ENCODE peak calls at places on chromosomes 6 and 20, in eight cellular contexts. F is NCI-H1105; L is H9; D is D341Med; O is SJCRH30; Q is activated T-cell treated with anti-CD3 and anti-CD28 coated beads, Interleukin-2, amount 50 U/mL, for 4 hours; Y is GOT3; S is effector CD4-positive, alpha-beta T cell. N is an unnamed sample.

GRCh38 chr6:42404494-42404893 is 47.2 kb downstream of the TRERF1 start:
- DNase-seq in D (no peak), L (peak), F (no peak), O (no peak), S (no peak), Q (peak), Y (no peak), N (peak)

GRCh38 chr6:15303162-15303919 is 57.5 kb downstream of the JARID2 start:
- DNase-seq in Y (no peak), L (no peak), S (no peak), D (no peak), O (no peak), F (no peak), Q (no peak), N (no peak)

GRCh38 chr6:9593566-9593965 is 821.3 kb downstream of the TFAP2A start:
- DNase-seq in Y (no peak), F (no peak), S (no peak), L (no peak), Q (no peak), D (no peak), O (no peak), N (no peak)

GRCh38 chr6:30888472-30889137 is 4.3 kb downstream of the DDR1 start:
- DNase-seq in O (no peak), F (no peak), D (no peak), L (peak), Y (no peak), S (no peak), Q (no peak), N (no peak)

GRCh38 chr6:85186546-85187170 is 263.2 kb upstream of the NT5E start:
- DNase-seq in Y (no peak), L (no peak), Q (no peak), F (no peak), O (no peak), D (no peak), S (no peak), N (no peak)

GRCh38 chr20:17681741-17682102 is 320 bp downstream of the RRBP1 start:
- DNase-seq in L (no peak), O (no peak), Q (no peak), F (no peak), Y (no peak), D (peak), S (no peak), N (no peak)

GRCh38 chr6:166656269-166657206 is 29.5 kb upstream of the RPS6KA2 start:
- DNase-seq in D (no peak), L (no peak), F (no peak), O (no peak), Q (no peak), Y (no peak), S (no peak), N (peak)

GRCh38 chr6:9458424-9458823 is 956.5 kb downstream of the TFAP2A start:
- DNase-seq in L (no peak), S (no peak), Q (no peak), D (no peak), F (no peak), Y (no peak), O (no peak), N (no peak)

GRCh38 chr6:29628419-29629281 is 4.3 kb downstream of the GABBR1 start:
- DNase-seq in F (peak), Q (peak), O (peak), S (peak), D (peak), Y (peak), L (peak), N (peak)

GRCh38 chr6:160790028-160790792 is 88.2 kb downstream of the PLG start:
- DNase-seq in L (peak), S (no peak), F (no peak), Y (no peak), Q (no peak), D (no peak), O (no peak), N (peak)

N was measured in GM23338.